ENCODE peak calls at places on chromosomes 6 and 20, in eight cellular contexts. T is brain microvascular endothelial cell; Y is lower leg skin; W is effector memory CD8-positive, alpha-beta T cell; U is HS-27A; X is memory B cell; P is DMS79 treated with DMSO at 0.1 percent for 48 hours; B is stimulated activated CD4-positive, alpha-beta T cell treated with anti-CD3 and anti-CD28 coated beads, Interleukin-15, amount 100 ng/mL, for 48 hours. S is an unnamed sample.

GRCh38 chr6:106927531-106928398 is 46.8 kb downstream of the CD24 start:
- DNase-seq in B (no peak), P (no peak), U (peak), W (peak), Y (no peak), X (peak), T (peak), S (no peak)

GRCh38 chr20:40186826-40187225 is 502.2 kb downstream of the MAFB start:
- DNase-seq in T (no peak), B (no peak), W (no peak), Y (no peak), X (no peak), P (no peak), U (no peak), S (no peak)

GRCh38 chr6:37960139-37960935 is 140.8 kb downstream of the ZFAND3 start:
- DNase-seq in U (no peak), W (no peak), Y (no peak), X (no peak), B (no peak), P (peak), T (no peak), S (no peak)

GRCh38 chr6:31779908-31780307 is 2.8 kb upstream of the VWA7 start:
- DNase-seq in U (no peak), W (no peak), P (no peak), Y (no peak), B (no peak), T (no peak), X (no peak), S (no peak)

GRCh38 chr20:21521596-21522478 is 8.0 kb upstream of the NKX2-2 start:
- DNase-seq in U (no peak), W (no peak), T (no peak), P (no peak), B (no peak), X (no peak), Y (no peak), S (no peak)

GRCh38 chr6:104941694-104942177 is 15.2 kb upstream of the LIN28B start:
- DNase-seq in P (no peak), X (no peak), U (no peak), Y (no peak), T (no peak), B (no peak), W (no peak), S (no peak)

GRCh38 chr20:45044084-45044573 is 56.8 kb downstream of the KCNS1 start:
- DNase-seq in Y (no peak), T (peak), B (no peak), X (peak), P (peak), W (peak), U (peak), S (no peak)

GRCh38 chr6:3383525-3383924 is 73.3 kb downstream of the SLC22A23 start:
- DNase-seq in W (no peak), U (no peak), X (no peak), T (peak), Y (no peak), B (no peak), P (no peak), S (no peak)

GRCh38 chr6:110589865-110590513 is 113.6 kb upstream of the SLC22A16 start:
- DNase-seq in T (no peak), P (no peak), W (no peak), B (no peak), Y (no peak), X (peak), U (no peak), S (no peak)

GRCh38 chr20:51760905-51761544 is 7.2 kb downstream of the ATP9A start:
- DNase-seq in B (no peak), Y (no peak), X (no peak), T (peak), U (no peak), W (no peak), P (no peak), S (no peak)

GRCh38 chr20:45415822-45416637 is at the start of gene PIGT:
- DNase-seq in P (peak), U (peak), T (peak), Y (peak), B (peak), W (peak), X (peak), S (peak)

GRCh38 chr6:46491201-46491788 is at the start of gene RCAN2:
- DNase-seq in T (peak), U (no peak), B (peak), Y (peak), W (peak), P (peak), X (peak), S (peak)

GRCh38 chr6:16519265-16520242 is 241.7 kb downstream of the ATXN1 start:
- DNase-seq in X (no peak), T (no peak), B (no peak), U (no peak), P (no peak), Y (no peak), W (no peak), S (no peak)

GRCh38 chr6:8131265-8131897 is 29.0 kb upstream of the EEF1E1 start:
- DNase-seq in Y (no peak), W (peak), X (no peak), P (peak), T (peak), B (peak), U (peak), S (no peak)

GRCh38 chr6:125839471-125839870 is 48.7 kb downstream of the NCOA7 start:
- DNase-seq in Y (no peak), X (no peak), W (no peak), U (no peak), T (peak), P (no peak), B (no peak), S (no peak)

GRCh38 chr6:23174781-23175361 is 605.5 kb downstream of the HDGFL1 start:
- DNase-seq in X (no peak), Y (no peak), U (peak), P (no peak), W (no peak), B (no peak), T (peak), S (no peak)

GRCh38 chr6:83180396-83180950 is 12.6 kb downstream of the PGM3 start:
- DNase-seq in X (no peak), B (no peak), T (no peak), P (no peak), Y (no peak), W (no peak), U (no peak), S (no peak)

GRCh38 chr6:21595265-21595950 is 1.9 kb downstream of the SOX4 start:
- DNase-seq in P (no peak), U (no peak), B (no peak), X (peak), Y (peak), T (no peak), W (no peak), S (peak)

GRCh38 chr20:20210327-20210726 is 157.6 kb upstream of the INSM1 start:
- DNase-seq in Y (peak), U (no peak), W (no peak), T (no peak), B (no peak), P (no peak), X (no peak), S (no peak)

GRCh38 chr20:18852318-18852717 is 38.7 kb downstream of the SCP2D1 start:
- DNase-seq in X (no peak), B (no peak), U (no peak), T (no peak), Y (no peak), P (no peak), W (no peak), S (no peak)

GRCh38 chr6:170279977-170280688 is 10.7 kb downstream of the DLL1 start:
- DNase-seq in W (no peak), P (peak), U (no peak), X (peak), Y (no peak), B (no peak), T (no peak), S (peak)

GRCh38 chr6:136180729-136181128 is 69.4 kb downstream of the MTFR2 start:
- DNase-seq in Y (no peak), T (no peak), U (no peak), B (no peak), X (no peak), P (no peak), W (no peak), S (no peak)

GRCh38 chr6:149065658-149066556 is 251.6 kb upstream of the TAB2 start:
- DNase-seq in T (no peak), U (no peak), Y (no peak), X (peak), P (peak), W (peak), B (peak), S (no peak)

GRCh38 chr20:15706719-15707118 is 866.5 kb downstream of the KIF16B start:
- DNase-seq in U (no peak), Y (no peak), T (peak), X (no peak), W (no peak), B (no peak), P (no peak), S (no peak)

S was measured in sciatic nerve.